ENCODE peak calls at places on chromosomes 4 and X, in five cellular contexts. V is BJ, D is lung, C is suprapubic skin, I is ovary. T is an unnamed sample. For H3K27me3, the result is how much of the 10 kb centered on the place peaks cover.

GRCh38 chrX:150229481-150229880 is 133.6 kb upstream of the MAMLD1 start:
- DNase-seq in C (no peak), I (no peak), V (no peak), D (peak), T (no peak)

GRCh38 chr4:85084371-85085170 is 118.1 kb upstream of the WDFY3 start:
- DNase-seq in V (no peak), D (peak), I (no peak), C (no peak), T (peak)

GRCh38 chr4:78691971-78692814 is 84.0 kb upstream of the BMP2K start:
- DNase-seq in D (no peak), I (no peak), V (no peak), C (no peak), T (peak)

GRCh38 chrX:149151805-149152757 is 353.0 kb downstream of the IDS start:
- DNase-seq in V (peak), C (no peak), I (no peak), D (no peak), T (no peak)

GRCh38 chr4:119317996-119318395 is 3.9 kb downstream of the FABP2 start:
- DNase-seq in V (no peak), I (no peak), C (no peak), D (no peak), T (no peak)

GRCh38 chrX:75623535-75623934 is 100.7 kb upstream of the ZDHHC15 start:
- DNase-seq in I (no peak), D (no peak), V (no peak), C (no peak), T (no peak)

GRCh38 chrX:63754860-63755579 is 30.0 kb downstream of the ARHGEF9 start:
- DNase-seq in C (peak), I (peak), D (peak), V (peak), T (peak)

GRCh38 chr4:100984901-100985300 is 362.4 kb downstream of the PPP3CA start:
- DNase-seq in I (no peak), V (peak), D (no peak), C (no peak), T (no peak)

GRCh38 chr4:27057662-27058061 is 197.0 kb downstream of the STIM2 start:
- DNase-seq in V (no peak), D (no peak), C (no peak), I (no peak), T (no peak)

GRCh38 chr4:8386731-8387130 is 53.8 kb downstream of the ACOX3 start:
- DNase-seq in V (no peak), D (no peak), I (no peak), C (no peak), T (no peak)

GRCh38 chr4:153781717-153782416 is 7.0 kb downstream of the SFRP2 start:
- DNase-seq in D (no peak), C (no peak), V (peak), I (no peak), T (no peak)
- TF ChIP-seq CTCF in D (no peak), C (no peak), V (no peak), I (no peak), T (no peak)

GRCh38 chrX:71128166-71128833 is 9.9 kb downstream of the MED12 start:
- DNase-seq in C (no peak), I (no peak), V (no peak), D (no peak), T (no peak)

GRCh38 chrX:71131510-71131909 is 13.1 kb downstream of the MED12 start:
- DNase-seq in C (no peak), D (no peak), V (no peak), I (no peak), T (no peak)

DNA sequence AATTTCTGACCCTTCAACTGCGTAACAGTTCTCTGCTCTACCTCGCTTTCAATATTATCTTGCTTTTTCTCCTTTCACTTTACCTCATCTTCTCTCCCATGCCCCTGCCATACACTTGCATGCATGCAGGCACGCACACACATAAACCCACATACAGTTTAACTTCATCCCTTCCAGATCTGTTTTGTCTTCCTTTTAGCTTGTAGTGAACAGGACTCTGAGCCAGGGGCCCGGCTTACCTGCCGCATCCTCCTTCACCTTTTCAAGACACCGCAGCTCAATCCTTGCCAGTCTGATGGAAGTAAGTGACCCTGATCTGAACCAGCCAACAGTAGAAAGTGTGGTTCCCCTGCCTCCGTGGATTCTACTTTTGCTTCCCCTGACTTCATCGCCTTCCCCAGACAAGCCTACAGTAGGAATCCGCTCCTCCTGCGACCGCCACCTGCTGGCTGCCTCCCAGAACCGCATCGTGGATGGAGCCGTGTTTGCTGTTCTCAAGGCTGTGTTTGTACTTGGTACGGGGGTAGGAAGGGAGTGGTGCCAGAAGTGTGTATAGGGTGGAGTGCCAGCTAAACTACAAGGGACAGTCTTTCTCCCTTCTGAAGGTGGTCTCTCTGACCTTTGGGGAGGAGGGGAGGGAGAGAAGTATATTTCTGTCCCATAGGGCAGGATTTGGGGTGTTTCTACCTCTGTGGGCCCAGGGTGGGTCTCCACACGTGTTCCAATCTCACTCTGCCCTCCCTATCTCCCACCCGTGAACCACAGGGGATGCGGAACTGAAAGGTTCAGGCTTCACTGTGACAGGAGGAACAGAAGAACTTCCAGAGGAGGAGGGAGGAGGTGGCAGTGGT is 10.7 kb downstream of the MED12 start:
- DNase-seq in I (peak), V (no peak), C (no peak), D (peak), T (peak)
- H3K27me3 ChIP-seq in I (under half), V (under half), C (under half), D (under half), T (under half)

GRCh38 chrX:46459603-46460002 is 85.6 kb downstream of the ZNF674 start:
- DNase-seq in I (no peak), V (no peak), D (no peak), C (no peak), T (no peak)
- TF ChIP-seq CTCF in I (no peak), V (no peak), D (no peak), C (no peak), T (no peak)

DNA sequence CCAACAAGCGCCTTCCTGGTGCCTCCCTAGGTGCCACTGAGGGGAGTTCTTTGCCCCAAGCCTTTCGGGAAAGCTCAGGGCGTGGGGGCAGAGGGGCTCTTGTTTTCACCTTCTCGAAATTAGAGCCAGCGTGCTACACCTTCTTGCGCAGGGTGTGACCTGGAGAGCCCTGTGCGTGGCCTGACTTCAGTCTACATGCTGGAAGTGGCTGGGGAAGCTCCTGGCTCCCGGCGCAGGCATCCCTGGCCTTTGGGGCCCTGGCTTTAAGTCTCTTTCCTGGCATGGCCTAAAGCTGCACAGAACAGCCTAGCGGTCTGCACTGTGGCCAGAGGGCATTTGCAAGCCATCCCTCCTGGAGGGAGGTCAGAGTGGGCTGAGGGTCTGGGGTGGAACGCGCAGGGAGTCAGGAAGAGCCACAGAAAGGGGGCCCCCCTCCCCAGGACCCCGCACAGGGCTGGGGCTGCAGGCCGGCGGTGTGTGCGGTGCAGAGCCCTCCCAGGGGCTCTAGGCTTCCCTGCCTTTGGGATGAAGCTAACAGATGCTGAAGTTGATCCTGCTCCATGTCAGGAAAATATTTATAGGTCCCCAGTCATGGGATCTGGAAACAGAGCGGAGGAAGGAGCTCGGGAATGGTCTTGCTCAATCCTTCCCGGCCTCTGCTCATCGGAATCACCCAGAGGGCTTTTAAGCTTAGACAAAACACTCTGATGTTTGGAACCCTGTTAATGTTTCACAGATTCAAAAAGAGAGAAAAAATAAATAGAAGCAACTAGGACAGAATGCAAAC is 781 bp upstream of the SPON2 start:
- DNase-seq in D (no peak), C (peak), I (peak), V (peak), T (no peak)
- H3K27me3 ChIP-seq in D (under half), C (under half), I (under half), V (under half), T (under half)

T was measured in HL-60.